ENCODE peak calls at places on chromosomes 3 and 15, in eight cellular contexts. M is Caco-2; F is HFF-Myc; A is GM10248; D is endothelial cell; I is AG10803; B is suprapubic skin; T is CD4-positive, alpha-beta T cell. C is an unnamed sample.

GRCh38 chr3:2765002-2765579 is 345.1 kb downstream of the IL5RA start:
- DNase-seq in D (no peak), T (no peak), A (no peak), I (no peak), M (no peak), F (no peak), B (no peak), C (no peak)

GRCh38 chr15:96053039-96054021 is 277.2 kb upstream of the NR2F2 start:
- DNase-seq in D (peak; percentile 22), T (no peak), B (no peak), F (no peak), M (peak; percentile 76), I (no peak), A (peak; percentile 10), C (peak; percentile 24)

GRCh38 chr3:46674031-46674592 is 19.4 kb downstream of the ALS2CL start:
- DNase-seq in M (peak; percentile 17), F (no peak), I (no peak), B (no peak), T (no peak), D (no peak), A (no peak), C (no peak)

GRCh38 chr15:66646308-66646707 is 55.7 kb upstream of the SMAD6 start:
- DNase-seq in M (no peak), D (no peak), F (no peak), A (no peak), T (no peak), I (peak; percentile 79), B (no peak), C (no peak)

GRCh38 chr3:39762537-39762936 is 46.9 kb upstream of the MYRIP start:
- DNase-seq in I (no peak), B (no peak), F (no peak), A (no peak), M (no peak), T (no peak), D (no peak), C (no peak)

GRCh38 chr3:147493666-147494065 is 84.5 kb downstream of the ZIC1 start:
- DNase-seq in F (no peak), I (no peak), T (no peak), B (no peak), M (no peak), A (no peak), D (no peak), C (no peak)

GRCh38 chr3:173096994-173097785 is 43.8 kb downstream of the SPATA16 start:
- DNase-seq in D (no peak), I (no peak), B (no peak), M (no peak), F (no peak), T (no peak), A (no peak), C (no peak)

GRCh38 chr3:39805650-39806049 is 3.8 kb upstream of the MYRIP start:
- DNase-seq in T (no peak), F (no peak), A (no peak), M (no peak), D (no peak), I (no peak), B (no peak), C (no peak)

GRCh38 chr3:148950806-148951205 is 40.5 kb upstream of the GYG1 start:
- DNase-seq in D (no peak), F (no peak), A (no peak), B (no peak), M (no peak), I (no peak), T (no peak), C (no peak)

GRCh38 chr3:78988324-78988723 is 779.5 kb downstream of the ROBO1 start:
- DNase-seq in A (no peak), I (peak; percentile 31), M (no peak), D (no peak), F (no peak), B (no peak), T (no peak), C (no peak)

GRCh38 chr15:52109559-52110451 is 2.8 kb downstream of the BCL2L10 start:
- DNase-seq in D (no peak), T (no peak), A (peak; percentile 64), F (no peak), I (no peak), M (no peak), B (no peak), C (no peak)

GRCh38 chr3:143810866-143811265 is 37.4 kb downstream of the SLC9A9 start:
- DNase-seq in A (no peak), B (no peak), D (no peak), M (no peak), I (no peak), T (no peak), F (no peak), C (no peak)

GRCh38 chr15:64019764-64020163 is 26.5 kb downstream of the DAPK2 start:
- DNase-seq in F (no peak), M (no peak), T (no peak), I (peak; percentile 56), B (no peak), D (no peak), A (no peak), C (no peak)

GRCh38 chr15:64024172-64025050 is 21.9 kb downstream of the DAPK2 start:
- DNase-seq in A (no peak), I (peak; percentile 36), B (no peak), M (no peak), T (no peak), F (no peak), D (no peak), C (no peak)

GRCh38 chr15:64022571-64022970 is 23.7 kb downstream of the DAPK2 start:
- DNase-seq in F (no peak), B (no peak), A (no peak), T (no peak), M (no peak), D (no peak), I (no peak), C (no peak)

GRCh38 chr15:64017591-64018163 is 28.6 kb downstream of the DAPK2 start:
- DNase-seq in F (no peak), B (no peak), A (no peak), M (no peak), I (peak; percentile 92), T (no peak), D (no peak), C (no peak)

DNA sequence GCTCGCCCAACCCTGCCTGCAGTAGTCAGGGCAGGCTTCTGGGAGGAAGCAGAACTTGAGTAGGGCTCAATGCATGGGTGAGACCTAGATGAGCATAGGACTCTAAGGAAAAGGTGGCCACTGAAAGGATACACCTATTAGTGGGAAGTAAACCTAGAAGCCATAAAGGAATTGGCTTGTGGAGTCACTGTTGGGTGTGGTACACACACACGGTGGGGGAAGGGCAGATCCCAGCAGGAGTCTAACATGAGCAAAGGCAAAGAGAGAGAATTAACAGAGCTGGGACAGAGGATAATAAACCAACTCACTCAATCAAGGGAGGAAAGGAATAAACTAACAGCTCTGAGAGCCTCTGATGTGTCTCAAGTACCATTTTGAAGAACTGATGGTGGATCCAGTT is 23.1 kb downstream of the DAPK2 start:
- DNase-seq in F (no peak), I (no peak), D (no peak), B (no peak), M (no peak), T (no peak), A (no peak), C (no peak)
- TF ChIP-seq CTCF in F (no peak), I (no peak), D (no peak), B (no peak), M (no peak), T (no peak), A (no peak), C (no peak)

GRCh38 chr15:36591534-36592411 is 12.3 kb downstream of the CDIN1 start:
- DNase-seq in A (no peak), M (no peak), T (no peak), D (no peak), B (no peak), F (no peak), I (peak; percentile 44), C (no peak)
- TF ChIP-seq CTCF in A (no peak), M (no peak), T (no peak), D (no peak), B (no peak), F (no peak), I (no peak), C (no peak)

GRCh38 chr15:38638841-38639240 is 74.2 kb upstream of the RASGRP1 start:
- DNase-seq in A (no peak), B (no peak), I (no peak), D (no peak), M (no peak), F (no peak), T (no peak), C (no peak)

GRCh38 chr15:38631126-38632075 is 66.8 kb upstream of the RASGRP1 start:
- DNase-seq in I (no peak), A (no peak), D (no peak), T (no peak), M (no peak), F (no peak), B (no peak), C (no peak)

GRCh38 chr15:38636597-38636996 is 72.0 kb upstream of the RASGRP1 start:
- DNase-seq in A (no peak), B (no peak), M (no peak), F (no peak), T (no peak), I (no peak), D (no peak), C (no peak)

DNA sequence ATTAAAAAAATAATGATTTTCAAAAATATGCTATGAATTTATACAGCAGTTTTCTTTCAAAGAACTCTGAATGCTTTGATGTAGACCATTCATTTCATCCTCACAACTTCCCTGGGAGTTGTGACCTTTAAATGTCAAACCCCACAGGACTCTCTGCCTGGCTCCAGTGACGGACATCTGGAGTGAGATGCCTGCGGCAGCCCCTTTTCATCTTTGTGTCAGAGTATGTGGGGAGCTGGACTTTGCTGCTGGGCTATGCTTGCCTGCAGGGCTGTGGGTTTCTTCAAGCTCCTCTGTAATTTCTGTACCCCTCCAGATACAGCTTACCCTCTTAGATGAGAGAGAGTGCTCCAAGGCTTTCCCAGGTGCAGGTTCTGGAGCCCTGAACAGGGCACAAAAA is 70.6 kb upstream of the RASGRP1 start:
- DNase-seq in A (no peak), T (no peak), B (no peak), M (no peak), D (no peak), I (no peak), F (no peak), C (no peak)
- TF ChIP-seq CTCF in A (no peak), T (no peak), B (no peak), M (no peak), D (no peak), I (no peak), F (no peak), C (no peak)

GRCh38 chr15:72474912-72475601 is 927 bp downstream of the ARIH1 start:
- DNase-seq in M (peak; percentile 78), D (peak; percentile 59), B (peak; percentile 94), F (no peak), A (peak; percentile 74), T (peak; percentile 75), I (peak; percentile 84), C (peak; percentile 77)
- TF ChIP-seq CTCF in M (no peak), D (no peak), B (no peak), F (no peak), A (no peak), T (peak; percentile 17), I (peak; percentile 2), C (no peak)

DNA sequence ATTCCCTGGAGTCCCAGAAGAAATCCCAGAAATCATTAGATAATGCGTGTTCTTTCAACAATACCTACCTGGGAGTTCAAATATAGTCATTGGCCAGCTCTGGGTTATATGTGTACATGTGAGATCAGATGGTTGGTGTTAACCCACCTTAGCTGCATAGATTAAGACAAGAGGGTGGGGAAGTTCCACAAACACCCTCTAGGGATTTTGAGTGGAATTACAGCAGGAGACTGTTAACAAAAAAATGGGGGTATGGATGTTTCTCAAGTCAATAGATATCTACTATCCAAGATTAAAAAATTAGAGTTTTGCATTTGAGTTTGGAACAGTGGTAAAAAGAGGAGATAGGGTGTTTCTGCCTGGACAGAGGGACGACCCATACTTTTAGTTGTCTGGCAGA is 282.5 kb upstream of the CNTN3 start:
- DNase-seq in M (no peak), A (no peak), I (peak; percentile 10), D (peak; percentile 6), T (no peak), F (no peak), B (no peak), C (no peak)
- TF ChIP-seq CTCF in M (no peak), A (no peak), I (peak; percentile 57), D (peak; percentile 73), T (no peak), F (no peak), B (no peak), C (peak; percentile 55)

C was measured in glutamatergic neuron.